ENCODE peak calls at places on chromosomes 16 and 17, in five cellular contexts. E is sigmoid colon; A is CD8-positive, alpha-beta memory T cell; V is CD4-positive, alpha-beta memory T cell; G is CD8-positive, alpha-beta T cell. N is an unnamed sample. For H3K9me3 and H3K4me1, the result is how much of the 10 kb centered on the place peaks cover.

GRCh38 chr17:65885484-65885883 is 306.4 kb downstream of the CEP112 start:
- DNase-seq in E (no peak), A (no peak), V (no peak), G (no peak), N (no peak)

GRCh38 chr17:50908860-50909764 is 43.0 kb upstream of the TOB1 start:
- DNase-seq in E (no peak), A (peak), V (peak), G (peak), N (peak)

GRCh38 chr16:16004314-16004749 is 54.9 kb downstream of the ABCC1 start:
- DNase-seq in E (no peak), A (no peak), V (no peak), G (no peak), N (no peak)

GRCh38 chr17:65365209-65365608 is 196.2 kb downstream of the AXIN2 start:
- DNase-seq in E (no peak), A (no peak), V (no peak), G (no peak), N (no peak)

GRCh38 chr17:75753514-75754377 is 11.2 kb downstream of the GALK1 start:
- DNase-seq in E (peak), A (peak), V (no peak), G (peak), N (peak)

GRCh38 chr17:68942389-68942788 is 12.8 kb downstream of the ABCA8 start:
- DNase-seq in E (no peak), A (no peak), V (no peak), G (no peak), N (no peak)

GRCh38 chr17:81481011-81481799 is 31.4 kb downstream of the ACTG1 start:
- DNase-seq in E (peak), A (peak), V (peak), G (peak), N (peak)

GRCh38 chr16:10937068-10937859 is 5.0 kb downstream of the DEXI start:
- DNase-seq in E (no peak), A (no peak), V (no peak), G (no peak), N (peak)

GRCh38 chr16:22623351-22623781 is 112.7 kb downstream of the NPIPB5 start:
- DNase-seq in E (no peak), A (no peak), V (no peak), G (no peak), N (no peak)

GRCh38 chr17:74243013-74243755 is 29.8 kb downstream of the TTYH2 start:
- DNase-seq in E (no peak), A (no peak), V (no peak), G (no peak), N (no peak)

GRCh38 chr16:88392616-88393015 is 9.9 kb downstream of the ZNF469 start:
- DNase-seq in E (no peak), A (no peak), V (no peak), G (no peak), N (no peak)

GRCh38 chr16:26454102-26454501 is 612.6 kb upstream of the C16orf82 start:
- DNase-seq in E (no peak), A (no peak), V (no peak), G (no peak), N (no peak)

GRCh38 chr17:45784583-45785372 is 658 bp downstream of the CRHR1 start:
- DNase-seq in E (no peak), A (no peak), V (no peak), G (peak), N (peak)

GRCh38 chr17:2303278-2304188 is at the start of the genes SMG6 and SRR:
- DNase-seq in E (peak), A (peak), V (peak), G (peak), N (peak)

GRCh38 chr17:63039899-63040602 is 74.0 kb downstream of the TANC2 start:
- DNase-seq in E (no peak), A (no peak), V (no peak), G (no peak), N (no peak)

GRCh38 chr17:80647746-80648145 is 103.1 kb downstream of the RPTOR start:
- DNase-seq in E (no peak), A (no peak), V (no peak), G (no peak), N (no peak)

GRCh38 chr17:73744411-73744810 is 100.2 kb upstream of the SDK2 start:
- DNase-seq in E (no peak), A (no peak), V (no peak), G (no peak), N (no peak)

GRCh38 chr16:499924-500323 is 27.6 kb upstream of the CAPN15 start:
- DNase-seq in E (no peak), A (no peak), V (no peak), G (no peak), N (no peak)

GRCh38 chr17:79803421-79803996 is 6.6 kb upstream of the CBX8 start:
- DNase-seq in E (no peak), A (no peak), V (no peak), G (no peak), N (no peak)

GRCh38 chr17:70848785-70849184 is 679.5 kb downstream of the KCNJ2 start:
- DNase-seq in E (no peak), A (no peak), V (no peak), G (no peak), N (no peak)

DNA sequence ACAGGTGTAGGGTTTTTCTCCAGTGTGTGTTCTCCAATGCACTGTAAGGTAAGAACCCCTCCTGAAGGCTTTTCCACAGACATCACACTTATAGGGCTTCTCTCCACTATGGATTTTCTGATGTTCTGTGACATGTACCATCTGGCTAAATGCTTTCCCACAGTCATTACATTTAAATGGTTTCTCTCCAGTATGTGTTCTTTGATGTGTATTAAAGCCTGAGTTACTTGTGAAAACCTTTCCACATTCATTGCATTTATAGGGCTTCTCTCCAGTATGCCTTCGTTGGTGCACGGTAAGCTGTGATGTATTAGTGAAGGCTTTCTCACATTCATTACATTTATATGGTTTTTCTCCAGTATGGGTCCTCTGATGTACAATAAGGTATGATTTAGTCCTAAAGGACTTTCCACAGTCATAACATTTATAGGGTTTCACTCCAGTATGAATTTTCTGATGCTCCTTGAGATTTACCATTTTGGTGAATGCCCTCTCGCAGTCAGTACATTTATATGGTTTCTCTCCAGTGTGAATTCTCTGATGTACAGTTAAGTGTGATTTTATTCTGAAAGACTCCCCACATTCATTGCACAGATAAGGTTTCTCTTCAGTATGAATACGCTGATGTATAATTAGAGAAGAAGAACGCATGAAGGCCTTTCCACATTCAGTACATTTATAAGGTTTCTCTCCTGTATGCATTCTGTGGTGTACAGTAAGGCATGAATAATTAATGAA is 30.9 kb downstream of the ZNF624 start:
- DNase-seq in E (no peak), A (no peak), V (no peak), G (no peak), N (no peak)
- H3K9me3 ChIP-seq in E (under half), A (under half), V (under half), G (under half), N (half or more)

GRCh38 chr17:55168970-55169687 is 95.6 kb upstream of the HLF start:
- DNase-seq in E (no peak), A (no peak), V (no peak), G (no peak), N (no peak)
- H3K4me1 ChIP-seq in E (under half), A (under half), V (under half), G (under half), N (under half)

GRCh38 chr16:3220839-3221238 is 14.1 kb downstream of the ZNF200 start:
- DNase-seq in E (no peak), A (no peak), V (no peak), G (no peak), N (no peak)
- H3K9me3 ChIP-seq in E (under half), A (under half), V (under half), G (under half), N (half or more)

DNA sequence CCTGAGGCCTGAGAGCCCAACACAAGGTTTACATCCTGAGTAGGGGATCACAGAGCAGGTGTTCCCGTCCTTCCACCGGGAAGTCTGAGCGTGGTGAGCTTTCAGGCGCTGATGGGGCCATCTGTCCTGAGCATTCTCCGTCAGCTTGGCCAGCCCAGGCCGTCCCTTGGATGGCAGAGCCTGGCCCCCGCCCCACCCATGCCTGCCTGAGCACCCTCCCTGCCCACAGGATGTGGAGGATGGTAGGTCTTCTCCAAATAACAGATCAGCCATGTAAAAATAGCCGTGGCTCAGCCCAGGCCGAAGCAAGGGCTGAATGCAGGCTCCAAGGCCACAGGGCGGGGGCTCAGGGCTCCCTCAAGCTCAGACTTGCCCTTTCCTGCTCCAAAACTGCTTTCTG is 20.2 kb downstream of the SPNS2 start:
- DNase-seq in E (peak), A (no peak), V (no peak), G (no peak), N (no peak)
- H3K4me1 ChIP-seq in E (under half), A (under half), V (under half), G (under half), N (under half)

DNA sequence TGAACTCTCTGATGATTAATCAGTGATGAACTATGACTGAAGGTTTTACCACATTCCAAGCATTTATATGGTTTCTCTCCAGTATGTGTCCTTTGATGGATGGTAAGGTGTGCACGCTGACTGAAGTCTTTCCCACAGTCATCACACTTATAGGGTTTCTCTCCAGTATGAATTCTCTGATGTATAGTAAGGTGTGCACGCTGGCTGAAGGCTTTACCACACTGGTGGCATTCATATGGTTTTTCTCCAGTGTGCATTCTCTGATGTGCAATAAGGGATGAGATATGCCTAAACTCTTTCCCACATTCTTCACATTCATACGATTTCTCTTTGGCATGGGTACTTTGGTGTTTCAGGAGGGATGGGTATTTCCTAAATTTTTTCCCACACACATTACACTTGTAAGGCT is 16.4 kb downstream of the ZNF287 start:
- DNase-seq in E (no peak), A (no peak), V (no peak), G (no peak), N (no peak)
- H3K9me3 ChIP-seq in E (half or more), A (under half), V (under half), G (half or more), N (half or more)

GRCh38 chr17:57544381-57544780 is 200.7 kb downstream of the CCDC182 start:
- DNase-seq in E (no peak), A (no peak), V (no peak), G (no peak), N (no peak)
- H3K4me1 ChIP-seq in E (under half), A (under half), V (under half), G (under half), N (under half)

GRCh38 chr17:54455251-54455868 is 445.3 kb upstream of the TOM1L1 start:
- DNase-seq in E (no peak), A (no peak), V (no peak), G (no peak), N (no peak)
- H3K9me3 ChIP-seq in E (under half), A (under half), V (under half), G (under half), N (under half)

DNA sequence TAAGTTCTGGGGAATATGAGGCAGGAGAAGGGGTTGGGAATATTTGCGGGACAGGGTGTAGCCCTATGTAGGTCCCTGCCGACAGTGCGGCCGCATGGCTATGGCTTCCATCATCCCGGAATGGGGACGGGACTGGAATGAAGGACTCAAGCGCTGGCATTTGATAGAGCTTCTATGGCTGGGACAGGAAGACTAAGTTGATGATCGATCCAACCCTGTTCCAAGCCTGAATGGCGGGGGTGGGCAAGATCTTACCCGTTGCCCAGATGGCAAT is 47.1 kb downstream of the SRCIN1 start:
- DNase-seq in E (no peak), A (no peak), V (no peak), G (no peak), N (no peak)
- H3K4me1 ChIP-seq in E (under half), A (under half), V (under half), G (under half), N (under half)

N was measured in psoas muscle.